ENCODE peak calls at places on chromosome 14, in four cellular contexts. R, X, S and N are unnamed samples.

GRCh38 chr14:64758025-64758521 is 53.8 kb downstream of the PLEKHG3 start:
- DNase-seq in S (no peak), X (no peak), R (no peak), N (no peak)

GRCh38 chr14:53411110-53411509 is 258.0 kb upstream of the DDHD1 start:
- DNase-seq in S (no peak), X (no peak), R (no peak), N (no peak)

GRCh38 chr14:104927432-104927816 is 2.7 kb downstream of the PLD4 start:
- DNase-seq in R (no peak), S (no peak), X (no peak), N (no peak)

GRCh38 chr14:24171422-24172260 is at the start of gene REC8:
- DNase-seq in S (peak; percentile 38), R (peak; percentile 62), X (peak; percentile 85), N (peak; percentile 89)

GRCh38 chr14:75470238-75470797 is 42.5 kb downstream of the JDP2 start:
- DNase-seq in S (no peak), X (no peak), R (no peak), N (no peak)

GRCh38 chr14:49508124-49508523 is 78.1 kb downstream of the RPS29 start:
- DNase-seq in S (no peak), X (no peak), R (no peak), N (no peak)

GRCh38 chr14:78232666-78233065 is 62.5 kb downstream of the NRXN3 start:
- DNase-seq in S (no peak), X (no peak), R (no peak), N (no peak)

GRCh38 chr14:54299393-54300363 is 97.1 kb upstream of the CDKN3 start:
- DNase-seq in R (no peak), X (no peak), S (no peak), N (no peak)

GRCh38 chr14:101230161-101230850 is 326.8 kb upstream of the RTL1 start:
- DNase-seq in S (no peak), R (no peak), X (no peak), N (no peak)

GRCh38 chr14:74486164-74486563 is 6.9 kb downstream of the NPC2 start:
- DNase-seq in X (no peak), S (no peak), R (no peak), N (no peak)

GRCh38 chr14:92962031-92962830 is 39.3 kb downstream of the CHGA start:
- DNase-seq in X (no peak), S (no peak), R (no peak), N (no peak)

GRCh38 chr14:102503576-102504224 is 5.9 kb downstream of the ANKRD9 start:
- DNase-seq in R (no peak), S (no peak), X (no peak), N (no peak)

GRCh38 chr14:52346778-52347177 is 32.7 kb downstream of the PTGER2 start:
- DNase-seq in S (no peak), R (no peak), X (no peak), N (no peak)

GRCh38 chr14:24368562-24369252 is 723 bp downstream of the NFATC4 start:
- DNase-seq in R (no peak), S (no peak), X (peak; percentile 28), N (peak; percentile 48)

GRCh38 chr14:103512701-103513611 is 9.7 kb downstream of the CKB start:
- DNase-seq in R (no peak), X (no peak), S (no peak), N (no peak)

GRCh38 chr14:70995671-70996070 is 88.4 kb downstream of the PCNX1 start:
- DNase-seq in S (no peak), R (no peak), X (no peak), N (no peak)

GRCh38 chr14:60651936-60652673 is 2.8 kb upstream of the SIX1 start:
- DNase-seq in X (no peak), R (no peak), S (no peak), N (no peak)

GRCh38 chr14:76887196-76887595 is 61.0 kb downstream of the LRRC74A start:
- DNase-seq in X (no peak), S (no peak), R (no peak), N (no peak)

GRCh38 chr14:60163741-60164140 is 1.5 kb downstream of the DHRS7 start:
- DNase-seq in S (no peak), X (no peak), R (no peak), N (no peak)

GRCh38 chr14:58138065-58138718 is 13.8 kb downstream of the ARMH4 start:
- DNase-seq in S (no peak), X (no peak), R (no peak), N (no peak)

GRCh38 chr14:101451166-101451565 is 110.1 kb upstream of the DIO3 start:
- DNase-seq in S (no peak), X (no peak), R (no peak), N (no peak)

GRCh38 chr14:38225946-38226345 is 18.2 kb downstream of the SSTR1 start:
- DNase-seq in S (no peak), R (no peak), X (no peak), N (no peak)